ENCODE peak calls at places on chromosomes 16 and 17, in five cellular contexts. O is iPS DF 6.9; J is effector memory CD4-positive, alpha-beta T cell; L is EL; R is aorta. W is an unnamed sample.

GRCh38 chr16:19809121-19809635 is 75.5 kb downstream of the GPRC5B start:
- DNase-seq in O (no peak), J (no peak), L (peak), R (peak), W (no peak)

GRCh38 chr17:8091033-8091687 is 3.6 kb upstream of the ALOX12B start:
- DNase-seq in O (no peak), J (no peak), L (no peak), R (no peak), W (no peak)

GRCh38 chr17:70499067-70499786 is 329.9 kb downstream of the KCNJ2 start:
- DNase-seq in O (no peak), J (no peak), L (no peak), R (no peak), W (no peak)

GRCh38 chr16:60142991-60143705 is 1409.0 kb upstream of the GOT2 start:
- DNase-seq in O (no peak), J (no peak), L (peak), R (no peak), W (no peak)

GRCh38 chr17:80512233-80512632 is 32.4 kb upstream of the RPTOR start:
- DNase-seq in O (no peak), J (no peak), L (peak), R (no peak), W (no peak)

GRCh38 chr16:48720266-48720665 is 110.3 kb upstream of the N4BP1 start:
- DNase-seq in O (no peak), J (no peak), L (peak), R (no peak), W (no peak)

GRCh38 chr17:59451706-59452105 is 113.7 kb upstream of the DHX40 start:
- DNase-seq in O (no peak), J (no peak), L (peak), R (no peak), W (no peak)

GRCh38 chr16:58020628-58021521 is 4.7 kb upstream of the MMP15 start:
- DNase-seq in O (no peak), J (peak), L (peak), R (no peak), W (no peak)

GRCh38 chr17:73718912-73719311 is 74.7 kb upstream of the SDK2 start:
- DNase-seq in O (no peak), J (no peak), L (no peak), R (no peak), W (no peak)

GRCh38 chr17:42850964-42851363 is at the start of gene AOC3:
- DNase-seq in O (no peak), J (no peak), L (no peak), R (peak), W (no peak)

GRCh38 chr16:75304521-75305363 is 53.3 kb upstream of the BCAR1 start:
- DNase-seq in O (no peak), J (no peak), L (peak), R (peak), W (peak)

GRCh38 chr16:88499314-88499713 is 46.2 kb downstream of the ZFPM1 start:
- DNase-seq in O (no peak), J (no peak), L (no peak), R (no peak), W (no peak)

GRCh38 chr17:63399316-63399715 is 46.8 kb downstream of the CYB561 start:
- DNase-seq in O (no peak), J (no peak), L (peak), R (no peak), W (no peak)

GRCh38 chr16:54027126-54027922 is 259.3 kb downstream of the IRX3 start:
- DNase-seq in O (no peak), J (no peak), L (peak), R (no peak), W (peak)

GRCh38 chr17:58702045-58702476 is 9.7 kb downstream of the RAD51C start:
- DNase-seq in O (no peak), J (no peak), L (no peak), R (no peak), W (no peak)

GRCh38 chr17:73635101-73635767 is 9.0 kb downstream of the SDK2 start:
- DNase-seq in O (no peak), J (no peak), L (no peak), R (no peak), W (no peak)

GRCh38 chr16:73713301-73713700 is 583.3 kb upstream of the PSMD7 start:
- DNase-seq in O (no peak), J (no peak), L (no peak), R (no peak), W (no peak)

GRCh38 chr17:2335726-2336214 is 487 bp downstream of the TSR1 start:
- DNase-seq in O (no peak), J (no peak), L (peak), R (no peak), W (no peak)

GRCh38 chr16:27994686-27995085 is 68.8 kb downstream of the GSG1L start:
- DNase-seq in O (no peak), J (no peak), L (no peak), R (no peak), W (no peak)

GRCh38 chr17:57257213-57257873 is 1.0 kb downstream of the MSI2 start:
- DNase-seq in O (no peak), J (no peak), L (peak), R (no peak), W (no peak)

GRCh38 chr17:68515238-68515637 is 3.0 kb downstream of the PRKAR1A start:
- DNase-seq in O (no peak), J (no peak), L (no peak), R (no peak), W (no peak)

GRCh38 chr17:47959825-47960655 is 2.4 kb upstream of the PRR15L start:
- DNase-seq in O (no peak), J (no peak), L (no peak), R (no peak), W (no peak)

GRCh38 chr16:85347213-85347591 is 234.9 kb upstream of the CIBAR2 start:
- DNase-seq in O (no peak), J (no peak), L (no peak), R (no peak), W (no peak)